ENCODE peak calls at places on chromosomes 12 and 14, in seven cellular contexts. V is HepG2, P is K562, L is SK-N-SH, G is HCT116, I is H1, C is GM12878. M is an unnamed sample. For H3K36me3 and H3K4me1, the result is how much of the 10 kb centered on the place peaks cover.

GRCh38 chr14:24079521-24080141 is 8.3 kb downstream of the CPNE6 start:
- DNase-seq in V (no peak), P (no peak), L (peak), G (no peak), I (peak), C (no peak), M (no peak)

GRCh38 chr12:23281295-23281694 is 656.3 kb downstream of the ETNK1 start:
- DNase-seq in V (no peak), P (no peak), L (no peak), G (no peak), I (no peak), C (no peak), M (no peak)

GRCh38 chr12:76123301-76124212 is 39.1 kb upstream of the NAP1L1 start:
- DNase-seq in V (no peak), P (no peak), L (no peak), G (no peak), I (no peak), C (no peak), M (no peak)

GRCh38 chr12:6275609-6276246 is 34.8 kb upstream of the PLEKHG6 start:
- DNase-seq in V (no peak), P (no peak), L (no peak), G (no peak), I (no peak), C (no peak), M (no peak)

GRCh38 chr14:37901978-37902377 is 305.7 kb upstream of the SSTR1 start:
- DNase-seq in V (no peak), P (no peak), L (no peak), G (no peak), I (no peak), C (no peak), M (no peak)

GRCh38 chr14:61570188-61570960 is 124.9 kb upstream of the HIF1A start:
- DNase-seq in V (no peak), P (no peak), L (no peak), G (no peak), I (no peak), C (no peak), M (no peak)

GRCh38 chr12:112939761-112940357 is 1.6 kb downstream of the OAS3 start:
- DNase-seq in V (no peak), P (no peak), L (peak), G (no peak), I (no peak), C (peak), M (no peak)

GRCh38 chr14:56004323-56004722 is 113.9 kb upstream of the PELI2 start:
- DNase-seq in V (no peak), P (no peak), L (no peak), G (no peak), I (no peak), C (no peak), M (no peak)

GRCh38 chr14:30906752-30907658 is 32.6 kb downstream of the COCH start:
- DNase-seq in V (peak), P (no peak), L (peak), G (peak), I (no peak), C (no peak), M (peak)

DNA sequence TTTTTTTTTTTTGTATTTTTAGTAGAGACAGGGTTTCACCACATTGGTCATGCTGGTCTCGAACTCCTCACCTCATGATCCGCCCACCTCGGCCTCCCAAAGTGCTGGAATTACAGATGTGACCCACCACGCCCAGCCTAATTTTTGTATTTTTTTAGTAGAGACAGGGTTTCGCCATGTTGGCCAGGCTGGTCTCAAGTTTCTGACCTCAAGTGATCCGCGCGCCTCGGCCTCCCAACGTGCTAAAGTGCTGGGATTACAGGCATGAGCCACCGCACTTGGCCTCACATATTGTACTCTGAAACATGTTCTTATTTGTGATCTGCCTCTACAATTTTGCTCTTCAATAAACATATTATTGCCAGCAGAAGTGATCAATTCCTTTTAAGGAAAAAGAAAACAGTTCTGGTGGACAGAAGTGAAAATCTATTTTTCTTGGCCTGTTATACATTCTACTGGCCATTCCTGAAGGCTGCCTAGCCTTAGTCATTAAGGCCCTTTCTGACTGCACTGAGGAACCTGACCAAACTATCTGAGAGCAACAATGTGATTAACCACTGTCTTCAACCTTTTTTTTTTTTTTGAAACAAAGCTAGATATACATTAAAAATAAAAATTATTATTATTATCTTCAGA is 36.1 kb downstream of the SNX6 start:
- DNase-seq in V (no peak), P (no peak), L (no peak), G (no peak), I (no peak), C (no peak), M (no peak)
- TF ChIP-seq SIN3A in V (no peak), P (no peak), L (no peak), G (no peak), I (no peak), C (no peak), M (no peak)

GRCh38 chr12:117052386-117053049 is 46.7 kb downstream of the TESC start:
- DNase-seq in V (no peak), P (no peak), L (no peak), G (no peak), I (no peak), C (no peak), M (no peak)
- H3K36me3 ChIP-seq in V (half or more), P (under half), L (under half), G (under half), I (under half), C (under half), M (under half)

DNA sequence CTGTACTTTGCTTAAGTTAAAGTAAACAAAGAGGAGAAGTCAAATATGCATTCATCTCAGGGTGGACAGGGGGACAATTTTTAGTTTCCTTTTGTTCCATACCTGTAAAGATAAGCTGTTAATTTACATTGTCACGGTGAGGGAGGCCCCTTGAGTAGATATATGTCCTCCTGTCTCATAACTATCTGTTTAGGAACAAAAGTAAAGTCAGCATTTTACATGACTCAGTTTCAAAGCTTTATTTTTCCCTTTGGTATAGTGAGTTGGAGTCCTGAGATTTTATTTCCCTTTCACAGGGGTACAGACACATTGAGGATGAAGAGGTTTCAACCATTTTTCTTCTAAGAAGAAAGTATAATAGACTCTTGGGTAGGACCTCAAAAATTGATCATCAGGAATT is 50.1 kb downstream of the TESPA1 start:
- DNase-seq in V (no peak), P (no peak), L (no peak), G (no peak), I (no peak), C (no peak), M (no peak)
- H3K4me1 ChIP-seq in V (under half), P (under half), L (under half), G (under half), I (under half), C (under half), M (under half)

GRCh38 chr12:53844989-53845836 is 93.4 kb upstream of the HOXC13 start:
- DNase-seq in V (no peak), P (no peak), L (no peak), G (no peak), I (no peak), C (no peak), M (no peak)
- TF ChIP-seq SIN3A in V (no peak), P (no peak), L (no peak), G (no peak), I (no peak), C (no peak), M (no peak)

DNA sequence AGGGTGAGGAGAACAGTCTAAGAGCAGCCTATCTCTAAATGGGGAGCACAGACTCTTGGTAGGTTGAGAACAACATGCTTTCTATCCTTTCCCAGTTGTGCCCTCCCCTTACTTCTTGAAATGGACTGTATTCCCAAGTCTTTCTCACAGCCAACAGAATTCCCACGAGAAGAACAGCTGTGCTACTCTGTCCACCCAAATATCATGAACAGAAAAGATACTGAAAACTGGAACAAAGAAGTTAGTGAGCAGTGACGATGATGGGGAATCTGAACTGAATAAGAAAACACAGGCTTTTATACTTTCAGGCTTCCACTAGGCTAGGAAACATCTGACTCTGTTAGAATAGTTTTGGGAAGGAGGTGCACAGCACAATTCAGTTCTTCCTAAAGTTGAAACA is 3.4 kb downstream of the NACA start:
- DNase-seq in V (no peak), P (no peak), L (no peak), G (no peak), I (no peak), C (no peak), M (no peak)
- H3K36me3 ChIP-seq in V (under half), P (half or more), L (under half), G (half or more), I (half or more), C (under half), M (under half)

DNA sequence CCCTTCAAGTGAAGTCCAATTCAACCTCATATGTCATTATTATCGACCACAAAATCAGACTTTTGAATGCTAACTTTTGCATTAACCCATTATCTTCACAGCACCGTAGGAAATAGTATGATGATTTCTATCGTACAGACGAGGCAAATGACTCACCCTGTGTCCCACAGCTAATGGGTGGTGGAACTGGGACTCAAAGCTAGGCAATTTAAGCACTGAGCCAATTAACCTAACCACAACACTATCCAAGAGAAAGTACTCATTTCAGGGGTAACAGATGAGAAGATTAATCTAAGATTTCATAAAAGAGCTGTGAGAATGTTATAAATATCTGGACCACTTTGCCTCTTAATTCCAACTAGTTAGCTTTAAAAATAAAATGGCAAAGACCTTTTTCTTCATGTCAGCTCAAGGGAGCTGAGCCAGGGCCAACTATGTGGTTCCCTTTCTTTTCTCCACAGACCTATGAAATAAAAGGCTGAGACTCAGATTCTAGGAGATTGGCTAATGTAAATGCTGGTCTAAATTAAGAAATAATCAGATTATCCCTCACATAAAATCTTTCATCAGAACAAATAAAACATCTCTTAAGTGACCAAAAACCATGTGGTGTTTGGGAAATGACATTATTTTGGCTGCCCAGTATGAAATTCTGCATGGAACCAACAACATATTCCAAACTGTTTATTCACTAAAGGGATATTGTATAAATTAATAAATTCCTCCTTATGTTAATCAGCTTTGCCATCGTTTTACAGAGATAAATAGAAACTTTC is 4.9 kb downstream of the PTGER2 start:
- DNase-seq in V (no peak), P (no peak), L (peak), G (no peak), I (no peak), C (no peak), M (no peak)
- H3K4me1 ChIP-seq in V (under half), P (under half), L (under half), G (under half), I (under half), C (under half), M (under half)

M was measured in Panc1.